ENCODE peak calls at places on chromosomes 3 and 15, in nine cellular contexts. S is CD4-positive, alpha-beta T cell; X is cardiac fibroblast; Z is Calu3; I is right lobe of liver; T is fibroblast of lung; Q is uterus; K is AG09309; O is endothelial cell. P is an unnamed sample.

GRCh38 chr15:62770111-62770660 is 272.4 kb upstream of the TPM1 start:
- DNase-seq in X (peak), S (no peak), T (no peak), I (no peak), K (no peak), Z (no peak), Q (no peak), O (no peak), P (no peak)

GRCh38 chr3:182220013-182220412 is 508.3 kb downstream of the SOX2 start:
- DNase-seq in Q (no peak), T (no peak), X (no peak), S (no peak), Z (no peak), I (no peak), K (no peak), O (no peak), P (no peak)

GRCh38 chr3:5009506-5010100 is 30.4 kb downstream of the BHLHE40 start:
- DNase-seq in S (no peak), Z (no peak), Q (no peak), T (peak), I (no peak), O (no peak), X (no peak), K (no peak), P (no peak)

GRCh38 chr3:136251511-136251910 is 1.4 kb downstream of the PCCB start:
- DNase-seq in X (no peak), T (no peak), I (no peak), Z (no peak), S (no peak), Q (no peak), O (no peak), K (no peak), P (no peak)

GRCh38 chr3:146374146-146374545 is 95.2 kb downstream of the PLSCR2 start:
- DNase-seq in T (peak), Z (no peak), X (peak), Q (no peak), S (no peak), K (no peak), O (no peak), I (no peak), P (no peak)

GRCh38 chr3:84077479-84077878 is 881.3 kb upstream of the CADM2 start:
- DNase-seq in Q (no peak), O (no peak), I (no peak), K (no peak), Z (no peak), T (no peak), X (no peak), S (no peak), P (no peak)

GRCh38 chr3:139982404-139982803 is 47.4 kb downstream of the CLSTN2 start:
- DNase-seq in O (no peak), T (no peak), Q (no peak), K (no peak), Z (no peak), I (no peak), S (no peak), X (peak), P (no peak)

GRCh38 chr3:72661115-72661457 is 187.2 kb downstream of the SHQ1 start:
- DNase-seq in T (peak), S (no peak), Q (peak), X (peak), O (no peak), I (peak), K (peak), Z (peak), P (no peak)

GRCh38 chr3:162390891-162391290 is 894.3 kb downstream of the OTOL1 start:
- DNase-seq in T (peak), Q (no peak), K (no peak), O (no peak), S (no peak), Z (no peak), I (no peak), X (peak), P (no peak)

GRCh38 chr15:67945951-67946700 is 106.3 kb upstream of the RNU6-1 start:
- DNase-seq in I (no peak), T (peak), K (no peak), S (no peak), X (no peak), Q (no peak), Z (peak), O (peak), P (no peak)

GRCh38 chr3:3881050-3881449 is 81.8 kb downstream of the LRRN1 start:
- DNase-seq in K (no peak), O (no peak), Z (no peak), T (no peak), Q (no peak), X (no peak), S (no peak), I (no peak), P (no peak)

GRCh38 chr15:77144492-77145070 is 73.7 kb upstream of the TSPAN3 start:
- DNase-seq in O (no peak), K (peak), S (no peak), X (peak), I (no peak), Q (no peak), Z (peak), T (peak), P (no peak)

GRCh38 chr15:73053398-73053723 is 1.1 kb downstream of the NEO1 start:
- DNase-seq in Q (no peak), X (no peak), T (no peak), I (no peak), Z (no peak), K (no peak), O (no peak), S (no peak), P (no peak)

GRCh38 chr3:182399978-182400737 is 393.1 kb upstream of the ATP11B start:
- DNase-seq in I (no peak), X (no peak), T (peak), Q (no peak), Z (no peak), O (no peak), K (no peak), S (no peak), P (no peak)

GRCh38 chr3:57227930-57228733 is 603 bp downstream of the APPL1 start:
- DNase-seq in X (peak), T (peak), K (no peak), O (peak), S (peak), Q (peak), I (peak), Z (peak), P (peak)

GRCh38 chr3:111252795-111253194 is 181.2 kb downstream of the NECTIN3 start:
- DNase-seq in X (peak), O (no peak), Z (peak), S (no peak), Q (no peak), K (peak), I (no peak), T (peak), P (no peak)
- TF ChIP-seq CTCF in X (no peak), O (no peak), Z (no peak), S (no peak), Q (no peak), K (peak), I (no peak), T (no peak), P (no peak)

GRCh38 chr3:41450416-41451231 is 251.3 kb downstream of the CTNNB1 start:
- DNase-seq in T (no peak), Z (no peak), I (no peak), X (no peak), S (no peak), K (no peak), Q (no peak), O (peak), P (no peak)

GRCh38 chr3:41447701-41448100 is 248.4 kb downstream of the CTNNB1 start:
- DNase-seq in I (no peak), Z (no peak), Q (no peak), K (no peak), S (no peak), O (no peak), T (no peak), X (no peak), P (no peak)

DNA sequence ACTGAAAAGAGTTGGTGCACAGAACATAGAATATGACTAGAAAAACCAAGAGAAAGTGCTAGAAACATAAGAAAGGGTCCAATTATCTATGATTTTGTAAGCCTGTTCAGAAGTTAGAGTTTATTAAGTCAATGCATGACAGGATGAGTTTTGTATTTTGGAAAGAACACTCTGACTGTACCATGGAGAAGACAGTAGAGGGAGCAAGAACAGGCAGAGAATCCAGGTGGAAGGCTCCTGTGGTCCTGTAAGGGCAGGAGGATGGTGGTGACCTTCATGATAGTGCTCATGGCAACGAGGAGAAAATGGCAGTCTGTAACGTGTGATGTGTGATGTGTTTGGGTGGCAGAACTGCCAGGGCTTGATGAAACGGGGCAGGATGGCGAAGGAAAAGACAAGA is 249.1 kb downstream of the CTNNB1 start:
- DNase-seq in X (no peak), K (no peak), I (no peak), S (no peak), Q (no peak), T (no peak), O (no peak), Z (no peak), P (no peak)
- TF ChIP-seq CTCF in X (no peak), K (no peak), I (no peak), S (no peak), Q (no peak), T (no peak), O (no peak), Z (no peak), P (no peak)

GRCh38 chr3:129120254-129121004 is 1.2 kb downstream of the RAB43 start:
- DNase-seq in Z (peak), Q (peak), X (peak), I (peak), T (peak), S (peak), O (peak), K (peak), P (peak)
- TF ChIP-seq CTCF in Z (no peak), Q (no peak), X (peak), I (peak), T (peak), S (peak), O (peak), K (peak), P (peak)

GRCh38 chr3:9102240-9102841 is 139.1 kb upstream of the RAD18 start:
- DNase-seq in K (no peak), T (no peak), Z (no peak), I (no peak), O (no peak), X (no peak), S (no peak), Q (no peak), P (no peak)
- TF ChIP-seq CTCF in K (no peak), T (no peak), Z (no peak), I (no peak), O (no peak), X (no peak), S (no peak), Q (no peak), P (no peak)

GRCh38 chr3:141465221-141465620 is 21.6 kb upstream of the RASA2 start:
- DNase-seq in Q (no peak), S (no peak), K (no peak), I (no peak), O (no peak), Z (no peak), X (peak), T (peak), P (no peak)
- TF ChIP-seq CTCF in Q (peak), S (no peak), K (no peak), I (peak), O (no peak), Z (no peak), X (peak), T (no peak), P (peak)

P was measured in Peyer's patch.